ENCODE peak calls at places on chromosome 13, in nine cellular contexts. H is tibial nerve; E is cardiac muscle cell; M is tibial artery; D is heart left ventricle; U is CD8-positive, alpha-beta T cell; N is A549; Y is upper lobe of right lung; B is right lobe of liver. K is an unnamed sample.

GRCh38 chr13:23724196-23724970 is 154.2 kb downstream of the TNFRSF19 start:
- DNase-seq in H (no peak), E (no peak), M (no peak), D (no peak), U (no peak), N (no peak), Y (no peak), B (no peak), K (no peak)

GRCh38 chr13:71797487-71797886 is 69.5 kb downstream of the DACH1 start:
- DNase-seq in H (no peak), E (no peak), M (no peak), D (no peak), U (no peak), N (no peak), Y (no peak), B (no peak), K (no peak)

GRCh38 chr13:48731957-48732569 is 78.3 kb downstream of the CYSLTR2 start:
- DNase-seq in H (no peak), E (peak; percentile 52), M (no peak), D (peak; percentile 41), U (peak; percentile 61), N (peak; percentile 25), Y (peak; percentile 69), B (peak; percentile 67), K (peak; percentile 73)

GRCh38 chr13:95184317-95184716 is 116.9 kb downstream of the ABCC4 start:
- DNase-seq in H (no peak), E (no peak), M (no peak), D (no peak), U (no peak), N (no peak), Y (no peak), B (no peak), K (no peak)

GRCh38 chr13:75759531-75759930 is 123.4 kb downstream of the LMO7 start:
- DNase-seq in H (no peak), E (no peak), M (no peak), D (no peak), U (no peak), N (no peak), Y (no peak), B (no peak), K (no peak)

GRCh38 chr13:28854657-28855056 is 34.5 kb downstream of the MTUS2 start:
- DNase-seq in H (no peak), E (no peak), M (no peak), D (no peak), U (no peak), N (no peak), Y (no peak), B (no peak), K (peak; percentile 11)

GRCh38 chr13:99135591-99135990 is 65.1 kb upstream of the UBAC2 start:
- DNase-seq in H (no peak), E (no peak), M (no peak), D (no peak), U (no peak), N (no peak), Y (no peak), B (no peak), K (no peak)

GRCh38 chr13:112249644-112250610 is 126.2 kb upstream of the SPACA7 start:
- DNase-seq in H (no peak), E (no peak), M (no peak), D (no peak), U (no peak), N (no peak), Y (peak; percentile 48), B (no peak), K (peak; percentile 59)

GRCh38 chr13:46392967-46393366 is 5.9 kb upstream of the RUBCNL start:
- DNase-seq in H (no peak), E (no peak), M (no peak), D (no peak), U (no peak), N (no peak), Y (no peak), B (no peak), K (no peak)

GRCh38 chr13:46402178-46402577 is 15.1 kb upstream of the RUBCNL start:
- DNase-seq in H (no peak), E (no peak), M (no peak), D (no peak), U (no peak), N (no peak), Y (no peak), B (no peak), K (no peak)

GRCh38 chr13:46401432-46401831 is 14.4 kb upstream of the RUBCNL start:
- DNase-seq in H (no peak), E (no peak), M (no peak), D (no peak), U (no peak), N (no peak), Y (no peak), B (no peak), K (no peak)

DNA sequence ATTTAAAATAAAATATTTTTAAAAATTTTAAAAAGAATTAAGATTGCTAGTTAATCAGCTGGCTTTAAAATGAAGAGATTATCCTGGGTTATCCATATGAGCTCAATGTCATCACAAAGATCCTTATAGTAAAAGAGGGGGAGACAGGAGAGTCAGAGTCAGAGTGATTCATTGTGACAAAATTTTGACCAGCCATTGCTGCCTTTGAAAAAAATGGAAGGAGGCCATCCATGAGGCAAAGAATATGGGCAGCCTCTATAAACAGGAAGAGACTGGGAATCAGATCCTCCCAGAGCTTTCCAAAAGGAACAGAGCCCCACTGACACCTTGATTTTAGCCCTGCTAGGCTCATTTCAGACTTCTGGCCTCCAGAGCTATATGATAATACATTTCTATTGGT is 9.3 kb upstream of the RUBCNL start:
- DNase-seq in H (no peak), E (no peak), M (no peak), D (no peak), U (no peak), N (no peak), Y (no peak), B (no peak), K (no peak)
- H3K4me1 ChIP-seq in H (no peaks in the 10 kb centered on the region), E (no peaks in the 10 kb centered on the region), M (no peaks in the 10 kb centered on the region), D (peaks cover 2% of the 10 kb centered on the region), U (no peaks in the 10 kb centered on the region), N (no peaks in the 10 kb centered on the region), Y (no peaks in the 10 kb centered on the region), B (no peaks in the 10 kb centered on the region), K (no peaks in the 10 kb centered on the region)

GRCh38 chr13:40624338-40624737 is 42.1 kb downstream of the FOXO1 start:
- DNase-seq in H (no peak), E (peak; percentile 23), M (no peak), D (no peak), U (peak; percentile 28), N (no peak), Y (no peak), B (no peak), K (no peak)

GRCh38 chr13:40618581-40619478 is 47.6 kb downstream of the FOXO1 start:
- DNase-seq in H (no peak), E (no peak), M (no peak), D (no peak), U (no peak), N (no peak), Y (no peak), B (no peak), K (no peak)

GRCh38 chr13:40622761-40623160 is 43.7 kb downstream of the FOXO1 start:
- DNase-seq in H (no peak), E (no peak), M (no peak), D (no peak), U (no peak), N (no peak), Y (no peak), B (no peak), K (peak; percentile 59)

GRCh38 chr13:40619479-40619814 is 47.0 kb downstream of the FOXO1 start:
- DNase-seq in H (no peak), E (no peak), M (no peak), D (no peak), U (no peak), N (no peak), Y (no peak), B (no peak), K (no peak)

DNA sequence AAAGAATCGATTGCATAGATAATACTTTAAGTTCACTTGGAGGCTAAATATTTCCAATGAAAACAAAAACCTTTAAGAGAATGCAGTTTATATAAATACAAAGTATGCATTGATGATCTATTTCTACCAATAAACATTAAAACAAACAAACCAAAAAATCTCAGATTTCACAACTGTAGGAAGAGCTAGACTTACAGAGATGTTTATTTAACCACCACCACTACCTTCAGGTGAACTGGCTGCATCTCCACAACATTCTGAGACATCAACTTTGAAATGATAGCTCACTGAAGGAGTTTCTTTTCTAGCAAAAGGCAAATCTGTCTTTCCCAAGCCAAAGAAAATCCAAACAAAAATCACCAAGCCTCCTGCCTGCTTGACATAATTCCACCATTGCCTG is 44.2 kb downstream of the FOXO1 start:
- DNase-seq in H (no peak), E (no peak), M (no peak), D (no peak), U (no peak), N (no peak), Y (no peak), B (no peak), K (no peak)
- H3K4me1 ChIP-seq in H (no peaks in the 10 kb centered on the region), E (no peaks in the 10 kb centered on the region), M (no peaks in the 10 kb centered on the region), D (peaks cover 44% of the 10 kb centered on the region), U (peaks cover 91% of the 10 kb centered on the region), N (peaks cover 19% of the 10 kb centered on the region), Y (peaks cover 25% of the 10 kb centered on the region), B (no peaks in the 10 kb centered on the region), K (peaks cover 15% of the 10 kb centered on the region)

DNA sequence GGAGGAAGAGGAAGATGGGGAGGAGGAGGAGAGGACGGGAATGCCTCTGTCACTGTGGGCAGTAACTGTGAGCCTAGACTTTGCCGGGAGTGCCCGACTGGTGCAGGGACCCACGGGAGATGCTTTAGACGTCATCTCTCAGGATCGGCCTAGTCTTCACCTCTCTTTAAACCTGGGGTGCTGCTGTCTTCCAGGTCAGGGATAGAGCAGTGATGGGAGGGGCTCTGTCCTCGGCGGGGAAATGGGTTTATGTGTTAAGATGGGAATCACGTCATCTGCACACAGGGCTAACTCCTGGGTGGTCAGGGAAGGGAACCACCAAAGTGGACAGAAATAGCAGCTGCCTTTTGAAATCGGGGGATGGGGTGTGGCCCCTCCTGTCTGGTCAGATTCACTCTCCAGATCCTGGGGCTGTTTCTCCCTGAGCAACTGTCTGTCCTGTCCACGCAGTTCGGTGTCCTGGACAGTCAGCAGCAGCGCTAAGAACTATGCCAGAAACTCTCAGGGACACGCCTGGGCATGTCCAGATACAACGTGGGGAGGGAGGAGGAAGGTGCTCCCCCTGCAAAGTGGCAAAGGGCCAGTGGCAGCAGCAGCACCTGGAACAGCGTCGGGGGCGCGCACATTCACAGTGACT is 26.8 kb downstream of the GAS6 start:
- DNase-seq in H (peak; percentile 68), E (peak; percentile 77), M (peak; percentile 62), D (peak; percentile 85), U (no peak), N (peak; percentile 92), Y (no peak), B (peak; percentile 67), K (no peak)
- H3K4me1 ChIP-seq in H (peaks cover 7% of the 10 kb centered on the region), E (peaks cover 28% of the 10 kb centered on the region), M (peaks cover 3% of the 10 kb centered on the region), D (peaks cover 41% of the 10 kb centered on the region), U (peaks cover 21% of the 10 kb centered on the region), N (peaks cover 54% of the 10 kb centered on the region), Y (peaks cover 37% of the 10 kb centered on the region), B (no peaks in the 10 kb centered on the region), K (peaks cover 15% of the 10 kb centered on the region)

GRCh38 chr13:79392882-79393563 is 13.0 kb downstream of the RBM26 start:
- DNase-seq in H (no peak), E (peak; percentile 50), M (no peak), D (no peak), U (peak; percentile 11), N (no peak), Y (no peak), B (no peak), K (no peak)

GRCh38 chr13:79385694-79386093 is 20.4 kb downstream of the RBM26 start:
- DNase-seq in H (no peak), E (no peak), M (no peak), D (no peak), U (peak; percentile 21), N (no peak), Y (no peak), B (no peak), K (no peak)

GRCh38 chr13:79386125-79386822 is 19.8 kb downstream of the RBM26 start:
- DNase-seq in H (no peak), E (no peak), M (no peak), D (no peak), U (no peak), N (no peak), Y (no peak), B (no peak), K (no peak)

GRCh38 chr13:79387853-79388252 is 18.2 kb downstream of the RBM26 start:
- DNase-seq in H (no peak), E (no peak), M (no peak), D (no peak), U (no peak), N (no peak), Y (no peak), B (no peak), K (no peak)

GRCh38 chr13:79389031-79389430 is 17.0 kb downstream of the RBM26 start:
- DNase-seq in H (no peak), E (no peak), M (no peak), D (no peak), U (no peak), N (no peak), Y (no peak), B (no peak), K (no peak)
- H3K4me1 ChIP-seq in H (no peaks in the 10 kb centered on the region), E (peaks cover 6% of the 10 kb centered on the region), M (no peaks in the 10 kb centered on the region), D (peaks cover 47% of the 10 kb centered on the region), U (peaks cover 65% of the 10 kb centered on the region), N (peaks cover 17% of the 10 kb centered on the region), Y (peaks cover 34% of the 10 kb centered on the region), B (no peaks in the 10 kb centered on the region), K (no peaks in the 10 kb centered on the region)

K was measured in neural progenitor cell.